ENCODE peak calls at places on chromosome 16, in five cellular contexts. Q is HepG2, E is Panc1, B is GM23338, U is K562. G is an unnamed sample.

GRCh38 chr16:66278111-66278531 is 88.4 kb upstream of the CDH5 start:
- ATAC-seq in U (no peak), Q (no peak), E (no peak), B (no peak), G (no peak)

GRCh38 chr16:16038950-16039349 is 89.5 kb downstream of the ABCC1 start:
- ATAC-seq in B (no peak), U (no peak), Q (no peak), E (no peak), G (no peak)

GRCh38 chr16:17261197-17261858 is 209.4 kb downstream of the XYLT1 start:
- ATAC-seq in B (no peak), Q (no peak), E (no peak), U (no peak), G (no peak)

GRCh38 chr16:19400709-19401108 is 17.0 kb upstream of the TMC5 start:
- ATAC-seq in B (peak; percentile 31), Q (peak; percentile 51), U (peak; percentile 46), E (no peak), G (no peak)

GRCh38 chr16:80827007-80827406 is 22.6 kb upstream of the CDYL2 start:
- ATAC-seq in U (no peak), E (no peak), B (no peak), Q (no peak), G (no peak)

GRCh38 chr16:14364386-14365199 is 265.5 kb downstream of the PARN start:
- ATAC-seq in U (peak; percentile 56), Q (peak; percentile 85), E (peak; percentile 60), B (peak; percentile 43), G (no peak)

GRCh38 chr16:52953215-52953614 is 99.5 kb downstream of the CHD9NB start:
- ATAC-seq in B (no peak), Q (no peak), E (no peak), U (no peak), G (no peak)

GRCh38 chr16:79712273-79712672 is 111.7 kb upstream of the MAF start:
- ATAC-seq in B (no peak), U (no peak), Q (no peak), E (no peak), G (no peak)

GRCh38 chr16:35344012-35344762 is 1884.8 kb downstream of the TP53TG3F start:
- ATAC-seq in U (no peak), B (no peak), Q (no peak), E (no peak), G (no peak)

DNA sequence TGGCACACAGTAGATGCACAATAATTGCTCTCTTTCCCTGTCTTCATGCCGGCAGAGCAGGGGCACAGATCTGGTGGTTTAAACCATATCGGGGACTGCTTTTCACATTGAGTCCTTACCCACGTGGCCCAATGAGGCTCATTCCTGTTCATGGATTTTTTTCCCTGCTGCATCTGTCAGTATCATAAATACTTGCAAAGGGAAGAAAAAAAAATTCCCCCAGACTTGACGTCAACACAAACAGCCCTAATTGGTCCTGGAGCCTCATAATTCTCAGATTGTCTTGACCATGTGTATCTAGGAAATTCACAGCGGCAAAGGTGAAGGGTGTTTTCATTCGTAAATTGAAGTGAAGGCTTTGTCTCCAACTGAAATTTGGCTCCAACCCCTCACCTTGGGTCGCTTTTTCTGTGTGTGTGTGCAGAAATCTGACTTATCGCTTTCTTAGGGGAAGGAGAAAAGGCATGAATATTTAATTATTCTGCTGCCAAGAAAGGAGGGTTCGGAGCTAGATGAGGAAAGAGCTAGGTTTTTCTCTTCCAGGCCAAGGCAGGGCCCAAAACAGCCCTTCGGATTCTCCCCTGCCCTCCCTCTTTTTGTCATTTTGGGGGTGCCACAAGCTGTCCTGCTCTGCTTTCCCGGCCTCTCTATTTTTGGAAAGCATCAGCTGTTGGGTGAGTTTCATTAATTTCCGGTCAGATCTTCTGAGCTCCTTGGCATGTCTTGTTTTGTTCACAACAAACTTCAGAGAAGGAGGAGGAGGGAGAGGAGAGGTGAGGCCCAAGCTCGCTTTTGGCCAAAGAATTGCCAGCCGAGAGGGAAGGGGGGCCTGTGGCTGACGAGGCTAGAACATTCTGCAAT is 17.8 kb upstream of the CIBAR2 start:
- ATAC-seq in E (no peak), Q (no peak), U (no peak), B (no peak), G (peak; percentile 84)
- TF ChIP-seq POLR2AphosphoS5 in E (no peak), Q (no peak), U (no peak), B (no peak), G (peak; percentile 91)

GRCh38 chr16:89277641-89278341 is 60.3 kb downstream of the ZNF778 start:
- ATAC-seq in U (no peak), E (peak; percentile 18), Q (peak; percentile 2), B (no peak), G (no peak)
- H3K4me1 ChIP-seq in U (peaks cover 26% of the 10 kb centered on the region), E (peaks cover 5% of the 10 kb centered on the region), Q (no peaks in the 10 kb centered on the region), B (no peaks in the 10 kb centered on the region), G (no peaks in the 10 kb centered on the region)

GRCh38 chr16:30010817-30011504 is at the start of gene DOC2A:
- ATAC-seq in U (peak; percentile 70), Q (peak; percentile 48), B (peak; percentile 69), E (peak; percentile 67), G (peak; percentile 34)

GRCh38 chr16:30017277-30017656 is 5.7 kb upstream of the C16orf92 start:
- ATAC-seq in E (no peak), B (no peak), U (no peak), Q (no peak), G (no peak)

GRCh38 chr16:30018731-30019158 is 4.3 kb upstream of the C16orf92 start:
- ATAC-seq in E (no peak), B (no peak), Q (no peak), U (no peak), G (no peak)

GRCh38 chr16:30011505-30012480 is 966 bp upstream of the DOC2A start:
- ATAC-seq in B (peak; percentile 38), Q (no peak), E (no peak), U (no peak), G (no peak)

DNA sequence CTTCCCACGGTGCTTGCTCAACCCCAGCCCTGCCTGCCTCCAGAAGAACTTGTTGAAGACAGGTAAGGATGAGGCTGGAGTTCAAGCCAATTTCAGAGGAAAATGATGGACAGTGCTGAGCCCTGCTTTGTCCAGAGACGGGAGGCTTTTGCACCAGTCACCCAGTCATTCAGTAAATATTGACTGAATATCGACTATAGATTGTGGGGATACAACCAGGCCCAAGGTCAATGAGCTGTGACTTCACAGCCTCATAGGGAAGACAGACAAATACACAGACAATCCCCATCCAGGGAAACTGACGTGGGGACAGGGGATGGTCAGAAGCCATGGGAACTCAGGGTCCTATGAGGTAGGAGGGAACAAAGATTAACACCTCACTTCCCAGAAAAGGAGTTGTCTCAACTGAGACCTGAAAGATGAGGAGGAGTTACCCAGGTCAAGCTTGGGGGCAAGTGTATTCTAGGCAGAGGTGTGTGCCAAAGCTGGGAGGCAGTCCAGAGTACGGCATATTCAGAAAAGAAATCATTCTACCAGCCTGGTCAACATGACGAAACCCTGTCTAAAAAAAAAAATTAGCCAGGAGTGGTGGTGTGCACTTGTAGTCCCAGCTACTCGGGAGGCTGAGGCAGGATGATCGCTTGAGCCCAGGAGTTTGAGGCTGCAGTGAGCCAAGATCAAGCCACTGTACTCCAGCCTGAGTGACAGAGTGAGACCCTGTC is 5.9 kb upstream of the DOC2A start:
- ATAC-seq in B (no peak), E (no peak), Q (peak; percentile 31), U (no peak), G (no peak)
- H3K27me3 ChIP-seq in B (peaks cover 13% of the 10 kb centered on the region), E (no peaks in the 10 kb centered on the region), Q (peaks cover 1% of the 10 kb centered on the region), U (peaks cover 4% of the 10 kb centered on the region), G (peaks cover 12% of the 10 kb centered on the region)

DNA sequence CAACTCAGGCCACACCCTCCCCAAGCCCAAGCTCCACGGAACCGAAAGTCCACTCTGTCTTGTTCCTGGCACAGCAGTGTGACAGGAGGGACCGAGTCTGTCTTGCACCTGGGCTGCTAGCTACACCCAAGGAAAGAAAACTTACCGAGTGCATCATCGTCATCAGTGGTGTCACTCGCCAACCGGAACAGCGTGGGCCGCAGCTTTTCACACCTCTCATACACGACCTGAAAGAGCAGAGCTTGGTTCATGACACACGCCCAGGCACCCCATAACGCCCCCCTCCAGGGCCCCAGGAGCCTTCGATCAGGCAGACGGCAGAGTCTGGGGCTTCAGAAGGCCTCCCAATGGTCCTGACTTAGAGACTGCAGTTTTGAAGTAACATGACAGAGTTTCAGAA is 27.5 kb downstream of the GGA2 start:
- ATAC-seq in Q (no peak), B (no peak), E (no peak), U (no peak), G (no peak)
- TF ChIP-seq POLR2AphosphoS5 in Q (no peak), B (no peak), E (no peak), U (no peak), G (no peak)

GRCh38 chr16:89924925-89925307 is 1.8 kb downstream of the TUBB3 start:
- ATAC-seq in E (no peak), U (no peak), B (no peak), Q (no peak), G (no peak)
- H3K4me1 ChIP-seq in E (peaks cover 9% of the 10 kb centered on the region), U (peaks cover 68% of the 10 kb centered on the region), B (peaks cover 28% of the 10 kb centered on the region), Q (peaks cover 34% of the 10 kb centered on the region), G (no peaks in the 10 kb centered on the region)

GRCh38 chr16:86866986-86867722 is 288.8 kb downstream of the FOXL1 start:
- ATAC-seq in Q (no peak), E (no peak), U (no peak), B (no peak), G (no peak)
- H3K27me3 ChIP-seq in Q (peaks cover 5% of the 10 kb centered on the region), E (no peaks in the 10 kb centered on the region), U (peaks cover 68% of the 10 kb centered on the region), B (no peaks in the 10 kb centered on the region), G (peaks cover 43% of the 10 kb centered on the region)

GRCh38 chr16:88589441-88589840 is 19.2 kb downstream of the ZC3H18 start:
- ATAC-seq in E (no peak), Q (no peak), U (no peak), B (no peak), G (no peak)
- TF ChIP-seq POLR2AphosphoS5 in E (no peak), Q (no peak), U (no peak), B (no peak), G (no peak)

DNA sequence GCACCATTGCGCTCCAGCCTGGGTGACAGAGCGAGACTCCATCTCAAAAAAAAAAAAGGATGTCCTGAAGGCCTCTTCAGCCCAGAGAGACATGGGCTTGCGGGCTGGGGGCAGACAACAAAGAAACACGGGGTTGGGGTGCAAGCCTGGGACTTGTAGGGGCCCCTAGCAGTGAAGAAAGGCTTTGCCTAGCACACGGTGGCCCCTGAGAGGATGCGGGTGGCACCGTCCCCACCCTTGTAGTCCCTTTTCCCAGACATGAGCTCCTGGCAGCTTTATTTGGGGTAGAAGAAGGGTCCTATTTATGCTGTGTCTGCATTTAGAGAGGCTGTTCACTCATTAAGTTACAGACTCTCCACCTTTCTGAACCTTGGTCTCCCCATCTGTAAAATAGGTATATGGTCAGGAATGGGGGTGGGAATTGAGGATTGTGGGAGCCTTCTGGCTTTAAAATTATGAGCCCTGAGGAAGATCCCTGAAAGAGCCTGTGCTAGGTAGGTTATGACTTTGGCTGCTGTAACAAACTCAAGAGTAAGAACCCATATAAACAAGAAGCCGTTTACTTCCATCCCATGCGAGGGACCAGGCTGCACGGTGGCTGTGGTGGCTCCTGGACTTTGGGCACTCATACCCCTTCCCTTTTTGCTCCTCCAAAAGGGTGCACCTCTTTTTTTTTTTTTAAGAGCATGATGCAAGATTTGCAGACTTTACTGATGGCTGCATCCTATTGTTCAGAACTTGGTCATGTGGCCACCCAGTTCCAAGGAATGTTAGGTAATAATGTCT is 20.6 kb upstream of the ADGRG1 start:
- ATAC-seq in B (no peak), Q (no peak), U (peak; percentile 14), E (no peak), G (no peak)
- H3K4me1 ChIP-seq in B (no peaks in the 10 kb centered on the region), Q (peaks cover 57% of the 10 kb centered on the region), U (peaks cover 18% of the 10 kb centered on the region), E (no peaks in the 10 kb centered on the region), G (no peaks in the 10 kb centered on the region)

G was measured in gastroesophageal sphincter.